ENCODE peak calls at places on chromosomes 11 and 22, in four cellular contexts. A is fibroblast of mammary gland, V is retinal pigment epithelial cell, F is A673. S is an unnamed sample.

GRCh38 chr11:87020764-87021365 is 16.9 kb upstream of the TMEM135 start:
- DNase-seq in A (peak), V (no peak), F (no peak), S (no peak)

GRCh38 chr11:95299078-95299611 is 68.1 kb upstream of the SESN3 start:
- DNase-seq in A (peak), V (peak), F (no peak), S (peak)

GRCh38 chr11:116353517-116353916 is 419.3 kb downstream of the BUD13 start:
- DNase-seq in A (no peak), V (no peak), F (no peak), S (no peak)

GRCh38 chr22:21672107-21672629 is 6.4 kb downstream of the PPIL2 start:
- DNase-seq in A (no peak), V (no peak), F (no peak), S (no peak)

GRCh38 chr22:42062506-42063190 is 8.0 kb downstream of the NAGA start:
- DNase-seq in A (no peak), V (no peak), F (no peak), S (no peak)

GRCh38 chr11:60918251-60918940 is 4.4 kb downstream of the TMEM109 start:
- DNase-seq in A (no peak), V (no peak), F (no peak), S (no peak)

GRCh38 chr11:33942954-33943353 is 51.1 kb upstream of the LMO2 start:
- DNase-seq in A (peak), V (no peak), F (peak), S (no peak)

GRCh38 chr11:16879690-16880089 is 134.5 kb downstream of the PLEKHA7 start:
- DNase-seq in A (peak), V (no peak), F (no peak), S (no peak)

GRCh38 chr11:45665933-45666647 is 668 bp upstream of the CHST1 start:
- DNase-seq in A (peak), V (no peak), F (peak), S (no peak)

GRCh38 chr22:31595271-31595670 is 66.7 kb downstream of the PISD start:
- DNase-seq in A (no peak), V (no peak), F (no peak), S (no peak)

GRCh38 chr11:32081129-32081641 is 9.7 kb upstream of the RCN1 start:
- DNase-seq in A (peak), V (peak), F (peak), S (no peak)

GRCh38 chr11:112963368-112963955 is 2.2 kb downstream of the NCAM1 start:
- DNase-seq in A (no peak), V (no peak), F (peak), S (no peak)

GRCh38 chr11:134393638-134394037 is 18.4 kb downstream of the B3GAT1 start:
- DNase-seq in A (no peak), V (no peak), F (no peak), S (peak)

GRCh38 chr11:66333220-66333877 is 2.9 kb downstream of the RIN1 start:
- DNase-seq in A (no peak), V (no peak), F (no peak), S (no peak)

GRCh38 chr22:21082248-21082647 is 36.5 kb downstream of the LRRC74B start:
- DNase-seq in A (peak), V (no peak), F (no peak), S (no peak)

GRCh38 chr11:20672575-20672974 is 3.2 kb downstream of the NELL1 start:
- DNase-seq in A (peak), V (no peak), F (peak), S (peak)

DNA sequence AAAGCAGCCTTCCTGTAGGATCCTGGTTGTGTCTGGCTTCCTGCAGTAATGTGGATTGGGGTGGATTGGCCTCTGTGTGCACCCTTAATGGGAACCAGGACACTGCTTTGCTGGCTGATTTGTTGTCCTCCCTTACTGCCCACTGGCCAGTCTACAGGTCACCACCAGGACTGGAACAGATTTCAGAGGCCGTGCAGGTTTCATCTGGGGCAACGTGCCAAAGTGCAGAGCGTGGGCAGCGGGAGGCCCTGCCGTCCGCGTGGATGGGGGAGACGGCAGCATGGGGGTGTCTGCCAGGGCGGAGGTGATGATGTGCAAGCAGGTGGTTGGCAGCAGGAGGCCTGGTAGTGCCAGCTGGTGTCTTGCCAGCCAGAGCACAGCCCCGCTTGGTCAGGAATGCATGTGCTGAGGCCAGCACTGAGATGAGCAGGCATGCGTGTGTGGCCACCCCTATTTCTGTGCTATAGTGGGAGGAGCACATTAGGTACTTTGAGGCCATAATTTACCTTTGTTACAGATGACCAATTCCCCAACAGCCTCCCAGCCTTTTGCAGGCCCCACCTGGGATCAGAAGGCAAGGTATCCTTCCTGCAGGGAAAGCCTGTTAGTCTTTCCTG is 24.3 kb downstream of the BCR start:
- DNase-seq in A (peak), V (peak), F (no peak), S (no peak)
- H3K4me3 ChIP-seq in A (no peak), V (no peak), F (no peak), S (no peak)

GRCh38 chr11:101126551-101127347 is 2.9 kb downstream of the PGR start:
- DNase-seq in A (peak), V (no peak), F (peak), S (peak)

GRCh38 chr11:101127699-101128570 is 1.7 kb downstream of the PGR start:
- DNase-seq in A (no peak), V (no peak), F (peak), S (no peak)

GRCh38 chr11:101129203-101129943 is at the start of gene PGR:
- DNase-seq in A (peak), V (no peak), F (peak), S (peak)

GRCh38 chr11:101128571-101129202 is 926 bp downstream of the PGR start:
- DNase-seq in A (no peak), V (no peak), F (no peak), S (no peak)

DNA sequence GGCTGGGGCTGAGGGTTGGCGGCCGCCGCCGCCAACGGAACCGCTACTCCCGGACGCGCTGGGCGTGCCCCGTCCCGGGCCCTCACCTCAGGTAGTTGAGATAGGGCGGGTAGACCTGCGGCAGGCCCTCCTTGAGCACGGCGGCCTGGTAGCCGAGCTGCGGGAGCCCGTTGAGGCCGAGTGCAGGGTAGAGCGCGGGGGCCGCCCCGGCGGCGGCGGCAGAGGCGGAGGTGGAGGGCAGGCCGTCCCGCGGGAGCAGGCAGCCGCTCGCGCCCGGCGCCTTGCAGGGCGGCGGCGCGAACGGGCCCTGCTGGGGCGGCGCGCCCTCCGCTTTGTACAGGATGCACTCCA is 2.3 kb downstream of the PGR start:
- DNase-seq in A (no peak), V (no peak), F (peak), S (no peak)
- H3K4me3 ChIP-seq in A (peak), V (peak), F (peak), S (peak)

GRCh38 chr11:73976451-73977151 is 6.0 kb downstream of the UCP2 start:
- DNase-seq in A (no peak), V (no peak), F (no peak), S (no peak)
- H3K4me3 ChIP-seq in A (no peak), V (no peak), F (no peak), S (no peak)

GRCh38 chr22:49823289-49824045 is 4.2 kb downstream of the BRD1 start:
- DNase-seq in A (no peak), V (no peak), F (no peak), S (no peak)

GRCh38 chr22:49825436-49825835 is 2.2 kb downstream of the BRD1 start:
- DNase-seq in A (peak), V (no peak), F (no peak), S (no peak)

GRCh38 chr22:49824185-49824925 is 3.3 kb downstream of the BRD1 start:
- DNase-seq in A (no peak), V (no peak), F (no peak), S (no peak)

GRCh38 chr22:49825944-49826602 is 1.6 kb downstream of the BRD1 start:
- DNase-seq in A (peak), V (no peak), F (peak), S (peak)

GRCh38 chr22:49824936-49825335 is 2.7 kb downstream of the BRD1 start:
- DNase-seq in A (no peak), V (no peak), F (no peak), S (no peak)
- H3K4me3 ChIP-seq in A (no peak), V (no peak), F (peak), S (peak)

DNA sequence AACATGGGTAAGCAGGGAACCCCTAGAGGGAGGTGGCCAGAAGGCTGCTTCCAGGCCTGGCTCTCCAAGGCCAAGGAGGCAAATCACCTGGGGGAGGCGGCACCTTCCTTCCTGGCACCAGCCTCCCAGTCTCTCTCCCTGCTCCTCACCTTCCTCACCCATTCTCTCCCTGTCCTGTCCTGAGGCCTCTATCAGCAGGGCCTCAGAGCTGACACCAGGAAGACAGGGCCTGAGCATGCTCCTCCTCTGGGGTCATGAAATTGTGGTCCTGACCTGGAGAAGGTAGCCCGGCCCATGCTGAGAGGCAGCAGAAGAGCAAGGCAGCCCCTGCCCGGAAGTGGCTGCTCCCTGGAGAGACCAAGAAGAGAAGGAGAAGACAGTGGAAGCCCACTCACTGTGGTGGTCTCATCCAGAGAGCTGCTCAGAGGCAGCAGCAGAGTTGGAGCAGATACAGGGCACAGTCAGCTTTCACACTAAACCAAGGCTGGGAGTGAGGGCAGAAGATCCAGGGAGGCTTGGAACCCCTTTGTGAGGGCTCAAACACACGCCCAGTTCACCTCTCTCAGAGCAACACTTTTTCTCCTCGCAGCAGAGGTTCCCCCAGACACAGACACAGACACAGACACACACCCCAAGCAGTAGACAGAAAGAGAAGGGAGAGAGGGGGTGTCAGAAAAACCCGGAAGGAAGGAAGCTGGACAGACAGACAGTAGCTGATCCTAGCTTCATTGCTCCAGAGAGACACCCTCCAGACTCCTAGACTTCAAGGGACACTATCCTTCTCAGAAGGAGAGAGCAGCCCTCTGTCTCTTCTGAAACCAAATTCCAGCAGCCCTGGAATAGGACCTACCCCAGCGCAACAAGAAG is 1.8 kb downstream of the BCL9L start:
- DNase-seq in A (no peak), V (no peak), F (no peak), S (no peak)
- H3K4me3 ChIP-seq in A (peak), V (peak), F (peak), S (peak)

DNA sequence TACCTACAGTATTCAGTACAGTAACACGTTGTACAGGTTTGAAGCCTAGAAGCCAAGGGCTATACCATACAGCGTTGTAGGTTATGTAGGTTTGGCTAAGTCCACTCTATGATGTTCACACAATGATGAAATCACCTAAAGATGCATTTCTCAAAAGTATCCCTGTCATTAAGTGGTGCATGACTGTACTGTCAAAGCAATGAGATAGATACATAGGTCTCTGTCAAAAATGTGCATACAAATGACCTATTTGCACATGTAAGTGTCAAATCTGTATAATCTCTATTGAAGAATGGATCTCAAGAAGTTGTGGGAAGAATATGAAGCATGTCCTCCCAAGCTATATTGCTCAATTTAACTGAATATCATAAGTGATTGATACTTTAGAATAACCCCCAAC is 11.9 kb upstream of the DDI1 start:
- DNase-seq in A (no peak), V (no peak), F (no peak), S (no peak)
- H3K4me3 ChIP-seq in A (no peak), V (no peak), F (no peak), S (no peak)

GRCh38 chr11:77407613-77408012 is 66.3 kb downstream of the PAK1 start:
- DNase-seq in A (peak), V (peak), F (peak), S (no peak)
- H3K4me3 ChIP-seq in A (no peak), V (no peak), F (no peak), S (no peak)

DNA sequence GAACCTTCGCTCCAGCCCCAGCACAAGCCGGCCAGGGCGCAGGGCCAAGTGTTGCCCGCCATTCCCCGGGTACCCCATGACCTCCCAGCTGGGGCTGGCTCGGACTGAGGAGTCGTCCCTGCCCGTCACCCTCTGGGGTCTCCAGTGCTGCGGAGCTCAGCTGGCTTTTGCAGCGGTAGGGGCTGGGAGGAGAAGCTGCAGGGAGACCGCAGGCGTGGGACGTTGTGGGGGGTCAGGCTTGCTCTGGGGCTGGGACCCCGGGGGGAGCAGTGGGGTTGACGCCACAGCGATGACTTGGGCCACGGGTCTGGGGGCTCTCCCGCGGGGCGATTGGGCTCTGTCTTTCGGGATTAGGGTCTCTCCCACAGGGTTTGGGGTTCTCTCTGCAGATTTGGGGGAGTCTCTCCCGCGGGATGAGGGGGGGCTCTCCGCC is 376 bp upstream of the GAL start:
- DNase-seq in A (no peak), V (no peak), F (no peak), S (no peak)
- H3K4me3 ChIP-seq in A (no peak), V (no peak), F (peak), S (no peak)